ENCODE peak calls at places on chromosomes 12 and 14, in five cellular contexts. I, X, C, Y and K are unnamed samples.

GRCh38 chr12:44874981-44875416 is 1.1 kb downstream of the NELL2 start:
- DNase-seq in X (no peak), Y (peak; percentile 15), C (no peak), I (no peak), K (no peak)

GRCh38 chr12:49091056-49091835 is 3.4 kb downstream of the DHH start:
- DNase-seq in I (no peak), Y (no peak), C (no peak), X (no peak), K (no peak)

GRCh38 chr14:75711796-75712211 is 50.8 kb downstream of the TTLL5 start:
- DNase-seq in I (peak; percentile 43), X (peak; percentile 64), C (no peak), Y (peak; percentile 13), K (peak; percentile 77)

GRCh38 chr14:80356413-80356812 is 145.1 kb upstream of the DIO2 start:
- DNase-seq in X (no peak), Y (no peak), C (no peak), I (no peak), K (no peak)

GRCh38 chr12:83945871-83946270 is 966.7 kb downstream of the SLC6A15 start:
- DNase-seq in X (no peak), C (no peak), Y (no peak), I (no peak), K (no peak)

GRCh38 chr12:4203772-4204376 is 69.7 kb upstream of the CCND2 start:
- DNase-seq in Y (no peak), C (no peak), X (no peak), I (no peak), K (no peak)

GRCh38 chr12:111163422-111163821 is 205.5 kb downstream of the PHETA1 start:
- DNase-seq in X (no peak), C (no peak), Y (no peak), I (no peak), K (no peak)

GRCh38 chr12:55824726-55825125 is 4.7 kb downstream of the DNAJC14 start:
- DNase-seq in Y (no peak), I (no peak), C (no peak), X (no peak), K (no peak)

GRCh38 chr14:98964171-98964570 is 307.8 kb downstream of the BCL11B start:
- DNase-seq in Y (no peak), X (no peak), I (no peak), C (no peak), K (no peak)

GRCh38 chr12:52235001-52235760 is 2.1 kb downstream of the KRT7 start:
- DNase-seq in Y (no peak), I (no peak), X (no peak), C (no peak), K (no peak)

GRCh38 chr12:6267007-6267721 is 43.3 kb upstream of the PLEKHG6 start:
- DNase-seq in X (peak; percentile 56), I (no peak), Y (peak; percentile 45), C (no peak), K (no peak)

GRCh38 chr12:104985206-104985605 is 910 bp upstream of the NOPCHAP1 start:
- DNase-seq in Y (no peak), I (no peak), X (no peak), C (no peak), K (no peak)

GRCh38 chr14:99357856-99358390 is 85.9 kb upstream of the BCL11B start:
- DNase-seq in Y (no peak), X (no peak), I (no peak), C (no peak), K (no peak)

GRCh38 chr14:87017335-87017734 is 975.6 kb downstream of the GALC start:
- DNase-seq in X (no peak), C (no peak), I (no peak), Y (no peak), K (no peak)

GRCh38 chr12:114864688-114865685 is 181.0 kb upstream of the TBX3 start:
- DNase-seq in Y (no peak), X (no peak), I (no peak), C (no peak), K (no peak)

GRCh38 chr14:77102154-77102553 is 4.1 kb downstream of the CIPC start:
- DNase-seq in C (no peak), I (no peak), X (no peak), Y (no peak), K (no peak)

GRCh38 chr12:57000393-57000792 is 6.0 kb downstream of the ZBTB39 start:
- DNase-seq in C (no peak), Y (no peak), I (no peak), X (no peak), K (no peak)

GRCh38 chr14:34262511-34262910 is 199.5 kb downstream of the SPTSSA start:
- DNase-seq in I (no peak), X (no peak), Y (no peak), C (no peak), K (no peak)

GRCh38 chr12:100661300-100661951 is 87.9 kb downstream of the GAS2L3 start:
- DNase-seq in C (no peak), X (no peak), Y (no peak), I (no peak), K (no peak)

GRCh38 chr12:132659146-132659545 is 28.0 kb downstream of the POLE start:
- DNase-seq in I (no peak), X (no peak), Y (no peak), C (no peak), K (no peak)

GRCh38 chr12:2845280-2845679 is 10.4 kb upstream of the NRIP2 start:
- DNase-seq in C (no peak), Y (no peak), I (no peak), X (no peak), K (no peak)

GRCh38 chr14:100733152-100733850 is 6.6 kb downstream of the DLK1 start:
- DNase-seq in I (no peak), C (no peak), Y (no peak), X (no peak), K (no peak)

GRCh38 chr12:107411792-107412535 is 273.6 kb upstream of the PWP1 start:
- DNase-seq in C (no peak), X (no peak), I (no peak), Y (no peak), K (no peak)

GRCh38 chr12:108449478-108449877 is 65.6 kb upstream of the FICD start:
- DNase-seq in Y (no peak), X (no peak), I (no peak), C (no peak), K (no peak)

GRCh38 chr14:34254031-34254430 is 208.0 kb downstream of the SPTSSA start:
- DNase-seq in I (no peak), Y (no peak), X (no peak), C (no peak), K (no peak)

GRCh38 chr12:4148418-4149056 is 125.0 kb upstream of the CCND2 start:
- DNase-seq in C (no peak), X (peak; percentile 77), I (no peak), Y (peak; percentile 47), K (no peak)

GRCh38 chr12:111745201-111745600 is 21.5 kb upstream of the ALDH2 start:
- DNase-seq in C (no peak), X (no peak), I (no peak), Y (no peak), K (no peak)

GRCh38 chr12:79548525-79548924 is 142.2 kb downstream of the PAWR start:
- DNase-seq in Y (no peak), X (no peak), I (no peak), C (no peak), K (no peak)

GRCh38 chr12:62754706-62755105 is 180.2 kb downstream of the PPM1H start:
- DNase-seq in X (no peak), C (no peak), Y (no peak), I (no peak), K (no peak)

GRCh38 chr12:77062846-77063461 is 2.4 kb downstream of the E2F7 start:
- DNase-seq in Y (peak; percentile 46), C (no peak), I (no peak), X (no peak), K (no peak)

GRCh38 chr12:89450922-89451321 is 73.7 kb downstream of the GALNT4 start:
- DNase-seq in Y (no peak), X (no peak), C (no peak), I (no peak), K (no peak)

GRCh38 chr14:99513946-99514551 is 32.8 kb downstream of the CCNK start:
- DNase-seq in X (no peak), C (no peak), I (no peak), Y (no peak), K (peak; percentile 20)